ENCODE peak calls at places on chromosomes 4 and X, in four cellular contexts. C, D, J and S are unnamed samples.

GRCh38 chr4:139300431-139301142 is 718 bp upstream of the NAA15 start:
- DNase-seq in C (no peak), J (peak; percentile 19), D (peak; percentile 65), S (no peak)

GRCh38 chr4:26987191-26987590 is 126.5 kb downstream of the STIM2 start:
- DNase-seq in C (no peak), J (no peak), D (no peak), S (no peak)

GRCh38 chr4:157165935-157166334 is 54.6 kb upstream of the GRIA2 start:
- DNase-seq in C (no peak), D (no peak), J (no peak), S (no peak)

GRCh38 chrX:125769628-125770027 is 396.5 kb downstream of the DCAF12L2 start:
- DNase-seq in C (no peak), J (no peak), D (no peak), S (no peak)

GRCh38 chr4:107304699-107305286 is 268.7 kb upstream of the DKK2 start:
- DNase-seq in D (no peak), C (no peak), J (no peak), S (no peak)

GRCh38 chr4:71239365-71239764 is 99.5 kb upstream of the SLC4A4 start:
- DNase-seq in D (no peak), C (no peak), J (no peak), S (no peak)

GRCh38 chr4:169615467-169616106 is 3.2 kb upstream of the NEK1 start:
- DNase-seq in C (no peak), J (no peak), D (no peak), S (no peak)

GRCh38 chrX:7500386-7500785 is 342.6 kb upstream of the VCX start:
- DNase-seq in J (no peak), C (no peak), D (no peak), S (no peak)

GRCh38 chr4:53705151-53705764 is 114.0 kb upstream of the LNX1 start:
- DNase-seq in D (no peak), C (no peak), J (no peak), S (no peak)

GRCh38 chr4:53281438-53281837 is 84.4 kb downstream of the SCFD2 start:
- DNase-seq in D (peak; percentile 29), J (no peak), C (no peak), S (no peak)

GRCh38 chr4:44071959-44072955 is 376.4 kb downstream of the KCTD8 start:
- DNase-seq in J (no peak), D (no peak), C (no peak), S (no peak)

GRCh38 chr4:138727704-138728103 is 287.9 kb upstream of the NOCT start:
- DNase-seq in J (no peak), C (no peak), D (no peak), S (no peak)

GRCh38 chrX:13693341-13693871 is 4.5 kb downstream of the RAB9A start:
- DNase-seq in C (no peak), D (no peak), J (no peak), S (no peak)

GRCh38 chr4:25888781-25889180 is 25.2 kb upstream of the SMIM20 start:
- DNase-seq in C (no peak), J (no peak), D (no peak), S (no peak)

GRCh38 chr4:175440776-175441175 is 371.3 kb downstream of the GPM6A start:
- DNase-seq in D (no peak), J (no peak), C (no peak), S (no peak)

GRCh38 chrX:330726-331144 is 12.1 kb upstream of the GTPBP6 start:
- DNase-seq in D (no peak), C (no peak), J (no peak), S (peak; percentile 53)

GRCh38 chr4:116926631-116927295 is 158.6 kb downstream of the TRAM1L1 start:
- DNase-seq in D (no peak), C (no peak), J (no peak), S (no peak)

GRCh38 chrX:137031517-137032377 is 2.0 kb downstream of the GPR101 start:
- DNase-seq in C (peak; percentile 39), J (peak; percentile 56), D (peak; percentile 36), S (no peak)

GRCh38 chr4:173735055-173735454 is 205.0 kb upstream of the HAND2 start:
- DNase-seq in C (no peak), J (peak; percentile 31), D (peak; percentile 10), S (no peak)

GRCh38 chrX:131366387-131366786 is 77.3 kb upstream of the IGSF1 start:
- DNase-seq in D (no peak), C (no peak), J (no peak), S (no peak)

GRCh38 chr4:48139688-48140087 is 5.6 kb upstream of the TXK start:
- DNase-seq in D (peak; percentile 33), C (no peak), J (peak; percentile 31), S (no peak)

GRCh38 chr4:82560853-82561744 is 689 bp downstream of the TMEM150C start:
- DNase-seq in C (peak; percentile 45), J (no peak), D (no peak), S (no peak)